ENCODE peak calls at places on chromosomes 3 and 15, in eight cellular contexts. R, N, H, J, D, A, Y and C are unnamed samples.

GRCh38 chr15:101185770-101186169 is 66.1 kb downstream of the CHSY1 start:
- DNase-seq in D (no peak), J (no peak), Y (no peak), R (no peak), H (no peak), N (no peak), A (no peak), C (no peak)

GRCh38 chr15:70906842-70907241 is 14.2 kb downstream of the LRRC49 start:
- DNase-seq in H (no peak), R (no peak), J (peak; percentile 63), A (no peak), Y (no peak), D (no peak), N (no peak), C (no peak)

GRCh38 chr3:58540176-58540863 is 3.3 kb upstream of the ACOX2 start:
- DNase-seq in N (no peak), A (no peak), D (no peak), R (no peak), H (no peak), Y (no peak), J (no peak), C (no peak)

GRCh38 chr3:49352286-49352685 is 5.9 kb downstream of the GPX1 start:
- DNase-seq in N (no peak), H (no peak), J (no peak), Y (no peak), R (no peak), D (no peak), A (no peak), C (no peak)

GRCh38 chr15:56045068-56045748 is 51.8 kb upstream of the NEDD4 start:
- DNase-seq in J (no peak), R (no peak), N (no peak), Y (no peak), D (no peak), A (no peak), H (no peak), C (no peak)

GRCh38 chr3:188217011-188217463 is 63.1 kb downstream of the LPP start:
- DNase-seq in R (no peak), J (no peak), N (no peak), A (peak; percentile 32), Y (no peak), H (no peak), D (peak; percentile 28), C (no peak)

GRCh38 chr3:34793066-34793465 is 846.3 kb upstream of the ARPP21 start:
- DNase-seq in D (no peak), A (no peak), N (no peak), J (peak; percentile 9), R (no peak), Y (no peak), H (no peak), C (no peak)

GRCh38 chr3:171132873-171133272 is 106.4 kb upstream of the SLC2A2 start:
- DNase-seq in Y (no peak), D (no peak), A (no peak), H (no peak), J (no peak), R (no peak), N (no peak), C (no peak)

GRCh38 chr15:77832874-77833273 is 200.2 kb upstream of the LINGO1 start:
- DNase-seq in D (no peak), H (no peak), R (no peak), N (no peak), J (no peak), Y (no peak), A (no peak), C (no peak)

GRCh38 chr15:23118208-23118607 is 18.4 kb downstream of the GOLGA6L1 start:
- DNase-seq in D (no peak), J (no peak), A (no peak), R (no peak), H (no peak), N (no peak), Y (no peak), C (no peak)

GRCh38 chr3:161420746-161421145 is 49.4 kb upstream of the SPTSSB start:
- DNase-seq in D (peak; percentile 44), A (no peak), N (peak; percentile 16), J (no peak), R (no peak), Y (peak; percentile 59), H (no peak), C (no peak)

GRCh38 chr15:91555307-91555706 is 298.2 kb upstream of the SLCO3A1 start:
- DNase-seq in D (no peak), H (no peak), N (no peak), Y (no peak), J (no peak), R (no peak), A (no peak), C (no peak)

GRCh38 chr15:63015618-63016017 is 26.9 kb upstream of the TPM1 start:
- DNase-seq in A (no peak), R (peak; percentile 43), N (no peak), D (peak; percentile 34), J (no peak), Y (no peak), H (peak; percentile 48), C (no peak)

GRCh38 chr15:28786521-28786920 is 61.9 kb downstream of the GOLGA6L7 start:
- DNase-seq in N (no peak), D (no peak), A (no peak), H (no peak), Y (no peak), R (no peak), J (peak; percentile 2), C (no peak)

GRCh38 chr3:195073866-195074860 is 196.8 kb downstream of the XXYLT1 start:
- DNase-seq in D (no peak), R (no peak), A (no peak), J (no peak), H (no peak), Y (no peak), N (no peak), C (no peak)

GRCh38 chr3:11672396-11672795 is 28.7 kb upstream of the VGLL4 start:
- DNase-seq in N (no peak), R (no peak), H (no peak), J (no peak), D (no peak), A (no peak), Y (no peak), C (no peak)

GRCh38 chr15:49171790-49172189 is 1.7 kb downstream of the GALK2 start:
- DNase-seq in N (no peak), R (no peak), D (no peak), J (no peak), H (no peak), A (no peak), Y (no peak), C (no peak)

DNA sequence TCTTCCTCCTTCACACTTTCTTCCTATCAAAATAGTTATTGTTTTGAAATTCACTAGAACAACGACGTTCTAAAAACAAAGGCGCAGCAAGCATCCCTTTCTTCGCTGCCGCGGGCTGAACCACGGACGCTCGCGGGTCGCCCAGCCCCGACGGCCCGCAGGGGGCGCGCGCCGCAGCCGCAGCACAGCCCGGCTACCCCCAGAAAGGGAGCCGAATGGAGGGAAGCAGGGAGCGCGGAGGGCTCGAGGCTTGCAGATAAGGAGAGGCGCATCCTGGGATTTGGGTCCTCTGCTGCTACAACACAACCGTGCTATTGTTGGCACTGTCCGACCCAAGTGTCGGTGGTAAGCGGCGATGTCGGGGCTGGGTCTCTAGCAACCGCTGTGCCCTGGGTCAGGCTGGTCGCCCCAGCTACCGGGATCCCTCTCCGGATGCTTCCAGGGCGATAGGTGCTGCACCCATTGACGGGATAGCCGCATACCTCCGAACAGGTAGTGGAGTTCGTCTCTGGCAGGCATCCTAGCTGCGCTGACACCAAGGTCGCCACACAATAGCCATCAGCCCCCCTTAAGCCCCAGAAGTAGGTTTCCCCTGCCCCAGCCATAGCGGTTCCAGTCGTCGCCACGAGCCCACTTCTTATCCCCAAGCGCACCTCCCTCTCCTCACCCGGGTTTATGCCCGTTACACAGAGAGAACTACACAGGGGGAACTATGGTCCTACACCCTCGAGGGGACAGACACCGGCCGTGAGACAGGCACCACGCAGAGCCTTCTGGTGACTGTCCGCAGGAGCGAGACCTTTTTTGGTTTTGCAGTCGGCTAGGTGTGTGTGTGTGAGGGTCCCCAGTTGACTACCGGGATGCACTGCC is 6.0 kb downstream of the ONECUT1 start:
- DNase-seq in J (no peak), A (no peak), D (no peak), N (peak; percentile 80), R (no peak), H (peak; percentile 56), Y (peak; percentile 90), C (peak; percentile 77)
- TF ChIP-seq CTCF in J (peak; percentile 65), A (no peak), D (no peak), N (peak; percentile 79), R (peak; percentile 45), H (peak; percentile 64), Y (peak; percentile 97), C (peak; percentile 80)

DNA sequence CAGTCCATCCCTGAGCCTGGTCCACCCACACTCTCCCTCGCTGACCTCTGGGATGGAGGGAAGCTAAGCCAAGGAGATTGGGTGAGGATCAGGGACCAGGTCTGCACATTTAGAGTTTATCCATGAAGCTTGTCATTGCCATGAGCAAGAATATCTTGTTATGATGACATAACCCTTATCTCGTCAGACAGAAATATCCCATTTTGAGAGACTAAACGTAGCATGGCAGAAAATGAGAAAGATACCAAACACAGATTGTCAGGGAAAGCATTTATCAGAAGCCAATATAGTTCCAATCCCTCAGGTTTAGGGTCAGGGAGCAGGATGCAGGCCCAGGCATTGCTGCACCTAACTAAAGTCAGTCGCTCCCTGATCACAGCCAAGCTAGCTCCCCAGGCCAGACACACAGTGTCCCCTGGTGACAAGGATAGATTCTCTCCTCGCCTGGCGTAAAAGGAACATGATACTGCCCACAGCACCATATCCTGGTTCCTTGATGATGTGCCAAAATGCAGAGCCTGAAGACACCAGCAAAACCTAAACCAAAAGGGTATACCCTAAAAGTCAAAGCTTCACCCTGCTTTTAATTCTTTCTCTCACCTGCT is 66.9 kb downstream of the DCLK3 start:
- DNase-seq in Y (peak; percentile 31), D (peak; percentile 15), H (no peak), N (no peak), A (no peak), J (no peak), R (no peak), C (peak; percentile 9)
- TF ChIP-seq CTCF in Y (peak; percentile 42), D (no peak), H (peak; percentile 42), N (no peak), A (no peak), J (no peak), R (no peak), C (no peak)

DNA sequence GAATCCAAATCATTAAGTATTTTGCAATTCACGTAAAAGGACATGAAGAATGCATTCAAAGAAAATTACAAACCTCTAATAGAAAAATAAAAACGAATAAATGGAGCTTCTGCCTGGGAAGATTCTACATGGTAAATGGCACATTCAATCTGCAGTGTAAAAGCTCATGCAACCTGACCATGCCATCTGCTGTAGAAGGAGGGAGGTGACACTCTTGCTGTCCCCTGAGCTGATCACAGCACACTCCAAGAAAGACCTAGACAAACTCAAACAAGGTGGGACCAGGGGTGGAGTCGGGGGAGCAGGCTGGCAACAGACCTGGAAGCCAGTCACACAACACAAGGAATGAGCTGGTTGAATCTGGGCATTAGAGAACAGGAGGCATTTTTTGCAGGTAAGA is 101.8 kb downstream of the BDH1 start:
- DNase-seq in Y (no peak), R (no peak), A (no peak), J (no peak), N (no peak), D (peak; percentile 38), H (no peak), C (no peak)
- TF ChIP-seq CTCF in Y (peak; percentile 27), R (peak; percentile 54), A (no peak), J (peak; percentile 16), N (no peak), D (no peak), H (peak; percentile 18), C (peak; percentile 13)

DNA sequence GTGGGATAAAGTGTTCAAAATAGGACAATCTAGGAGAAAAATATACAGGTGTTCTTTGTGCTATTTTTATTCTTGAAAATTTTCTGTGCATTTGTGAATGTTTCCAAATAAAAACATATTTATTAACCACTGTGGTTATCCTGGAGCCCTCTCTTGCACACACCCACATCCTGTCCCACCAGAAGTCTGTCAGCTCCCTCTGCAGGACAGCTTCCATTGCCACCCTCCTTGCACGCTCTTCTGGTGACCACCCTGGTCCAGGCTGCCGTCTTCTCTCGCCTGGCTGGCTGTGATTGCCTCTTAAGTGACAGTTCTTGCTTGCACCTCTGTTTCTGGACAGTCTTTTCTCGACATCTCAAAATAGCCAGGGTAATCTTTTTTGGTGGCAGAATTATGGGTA is 394.0 kb downstream of the LRTM1 start:
- DNase-seq in J (no peak), R (no peak), H (no peak), D (no peak), N (no peak), A (no peak), Y (peak; percentile 13), C (no peak)
- TF ChIP-seq CTCF in J (no peak), R (no peak), H (no peak), D (no peak), N (no peak), A (no peak), Y (peak; percentile 21), C (no peak)